ENCODE peak calls at places on chromosomes 1 and 21, in four cellular contexts. One of them, this sample, is unnamed.

GRCh38 chr1:161230762-161231161 is 4.9 kb downstream of the TOMM40L start:
- DNase-seq in mesenchymal stem cell: no peak
- DNase-seq in hippocampal formation: no peak
- DNase-seq in aorta: no peak
- DNase-seq in this sample: no peak

GRCh38 chr1:39695011-39695410 is 3.8 kb upstream of the HPCAL4 start:
- DNase-seq in aorta: no peak
- DNase-seq in hippocampal formation: no peak
- DNase-seq in mesenchymal stem cell: peak
- DNase-seq in this sample: no peak

GRCh38 chr1:207649204-207649753 is 4.3 kb downstream of the CR1L start:
- DNase-seq in aorta: no peak
- DNase-seq in hippocampal formation: no peak
- DNase-seq in mesenchymal stem cell: no peak
- DNase-seq in this sample: no peak

GRCh38 chr21:33046455-33046854 is 20.7 kb downstream of the OLIG2 start:
- DNase-seq in mesenchymal stem cell: no peak
- DNase-seq in hippocampal formation: no peak
- DNase-seq in aorta: no peak
- DNase-seq in this sample: no peak

GRCh38 chr1:11384170-11384554 is 94.8 kb upstream of the DISP3 start:
- DNase-seq in mesenchymal stem cell: no peak
- DNase-seq in aorta: no peak
- DNase-seq in hippocampal formation: no peak
- DNase-seq in this sample: no peak

GRCh38 chr1:231359113-231359512 is 21.0 kb downstream of the SPRTN start:
- DNase-seq in aorta: no peak
- DNase-seq in hippocampal formation: no peak
- DNase-seq in mesenchymal stem cell: peak
- DNase-seq in this sample: no peak

GRCh38 chr1:11845641-11846335 is 1.8 kb downstream of the NPPA start:
- DNase-seq in hippocampal formation: no peak
- DNase-seq in mesenchymal stem cell: no peak
- DNase-seq in aorta: no peak
- DNase-seq in this sample: no peak

GRCh38 chr1:174640783-174641182 is 193.0 kb downstream of the GPR52 start:
- DNase-seq in hippocampal formation: no peak
- DNase-seq in aorta: no peak
- DNase-seq in mesenchymal stem cell: no peak
- DNase-seq in this sample: no peak

GRCh38 chr1:231628207-231628876 is 1.8 kb downstream of the DISC1 start:
- DNase-seq in hippocampal formation: no peak
- DNase-seq in aorta: no peak
- DNase-seq in mesenchymal stem cell: peak
- DNase-seq in this sample: no peak

GRCh38 chr1:78075621-78076020 is 29.9 kb downstream of the GIPC2 start:
- DNase-seq in aorta: no peak
- DNase-seq in hippocampal formation: no peak
- DNase-seq in mesenchymal stem cell: no peak
- DNase-seq in this sample: no peak

GRCh38 chr1:11498956-11499824 is 20.2 kb downstream of the DISP3 start:
- DNase-seq in mesenchymal stem cell: no peak
- DNase-seq in aorta: no peak
- DNase-seq in hippocampal formation: peak
- DNase-seq in this sample: no peak

GRCh38 chr1:99766378-99766800 is at the start of gene FRRS1:
- DNase-seq in mesenchymal stem cell: peak
- DNase-seq in hippocampal formation: peak
- DNase-seq in aorta: peak
- DNase-seq in this sample: no peak